ENCODE peak calls at places on chromosomes 16 and 17, in five cellular contexts. One of them, this sample, is unnamed.

GRCh38 chr16:87457051-87457611 is 35.7 kb downstream of the ZCCHC14 start:
- DNase-seq in fibroblast of pulmonary artery: peak
- DNase-seq in COLO829: peak
- DNase-seq in M059J: no peak
- DNase-seq in brain pericyte: no peak
- DNase-seq in this sample: no peak

GRCh38 chr17:27489045-27489715 is 32.9 kb downstream of the KSR1 start:
- DNase-seq in fibroblast of pulmonary artery: peak
- DNase-seq in COLO829: no peak
- DNase-seq in M059J: no peak
- DNase-seq in brain pericyte: peak
- DNase-seq in this sample: peak

GRCh38 chr17:9195961-9196668 is 174.8 kb downstream of the NTN1 start:
- DNase-seq in fibroblast of pulmonary artery: no peak
- DNase-seq in COLO829: no peak
- DNase-seq in M059J: no peak
- DNase-seq in brain pericyte: no peak
- DNase-seq in this sample: no peak

GRCh38 chr16:5025171-5025632 is 8.5 kb downstream of the NAGPA start:
- DNase-seq in fibroblast of pulmonary artery: peak
- DNase-seq in COLO829: no peak
- DNase-seq in M059J: no peak
- DNase-seq in brain pericyte: no peak
- DNase-seq in this sample: peak

GRCh38 chr16:12329246-12329995 is 352.9 kb downstream of the SNX29 start:
- DNase-seq in fibroblast of pulmonary artery: no peak
- DNase-seq in COLO829: no peak
- DNase-seq in M059J: no peak
- DNase-seq in brain pericyte: no peak
- DNase-seq in this sample: no peak

GRCh38 chr16:5432166-5432565 is 334.6 kb upstream of the EEF2KMT start:
- DNase-seq in fibroblast of pulmonary artery: no peak
- DNase-seq in COLO829: no peak
- DNase-seq in M059J: no peak
- DNase-seq in brain pericyte: no peak
- DNase-seq in this sample: no peak

GRCh38 chr17:50055055-50055425 is 870 bp upstream of the ITGA3 start:
- DNase-seq in fibroblast of pulmonary artery: no peak
- DNase-seq in COLO829: no peak
- DNase-seq in M059J: peak
- DNase-seq in brain pericyte: no peak
- DNase-seq in this sample: no peak

GRCh38 chr17:68641276-68642117 is 40.3 kb upstream of the FAM20A start:
- DNase-seq in fibroblast of pulmonary artery: no peak
- DNase-seq in COLO829: no peak
- DNase-seq in M059J: no peak
- DNase-seq in brain pericyte: no peak
- DNase-seq in this sample: no peak

GRCh38 chr16:25692307-25692706 is 548 bp downstream of the HS3ST4 start:
- DNase-seq in fibroblast of pulmonary artery: no peak
- DNase-seq in COLO829: no peak
- DNase-seq in M059J: no peak
- DNase-seq in brain pericyte: no peak
- DNase-seq in this sample: no peak

GRCh38 chr17:15914400-15915165 is 30.3 kb upstream of the ADORA2B start:
- DNase-seq in fibroblast of pulmonary artery: peak
- DNase-seq in COLO829: no peak
- DNase-seq in M059J: peak
- DNase-seq in brain pericyte: no peak
- DNase-seq in this sample: no peak

GRCh38 chr16:2719328-2720062 is 529 bp downstream of the PRSS27 start:
- DNase-seq in fibroblast of pulmonary artery: no peak
- DNase-seq in COLO829: no peak
- DNase-seq in M059J: peak
- DNase-seq in brain pericyte: no peak
- DNase-seq in this sample: no peak

GRCh38 chr17:72486806-72487205 is 366.0 kb downstream of the SOX9 start:
- DNase-seq in fibroblast of pulmonary artery: no peak
- DNase-seq in COLO829: no peak
- DNase-seq in M059J: no peak
- DNase-seq in brain pericyte: no peak
- DNase-seq in this sample: no peak

GRCh38 chr17:55605705-55606104 is 94.5 kb upstream of the SMIM36 start:
- DNase-seq in fibroblast of pulmonary artery: no peak
- DNase-seq in COLO829: no peak
- DNase-seq in M059J: no peak
- DNase-seq in brain pericyte: no peak
- DNase-seq in this sample: no peak